ENCODE peak calls at places on chromosomes 12 and 14, in four cellular contexts. A, T, Z and R are unnamed samples.

GRCh38 chr14:89176090-89176757 is 240.8 kb downstream of the FOXN3 start:
- DNase-seq in T (no peak), Z (no peak), A (no peak), R (no peak)

GRCh38 chr12:128043317-128043716 is 223.7 kb upstream of the TMEM132C start:
- DNase-seq in A (no peak), T (no peak), Z (no peak), R (no peak)

GRCh38 chr14:100592972-100593371 is 5.8 kb upstream of the BEGAIN start:
- DNase-seq in T (no peak), Z (peak), A (no peak), R (no peak)

GRCh38 chr14:77031680-77032482 is 3.4 kb upstream of the IRF2BPL start:
- DNase-seq in Z (no peak), A (peak), T (no peak), R (no peak)

GRCh38 chr14:90536511-90537191 is 139.8 kb downstream of the CALM1 start:
- DNase-seq in Z (no peak), T (no peak), A (no peak), R (no peak)

GRCh38 chr12:116700066-116700465 is 37.8 kb downstream of the SPRING1 start:
- DNase-seq in A (no peak), Z (no peak), T (no peak), R (no peak)

GRCh38 chr12:74235342-74235741 is 302.3 kb upstream of the ATXN7L3B start:
- DNase-seq in T (no peak), A (no peak), Z (no peak), R (no peak)

GRCh38 chr12:82793882-82794281 is 107.2 kb downstream of the TMTC2 start:
- DNase-seq in A (no peak), Z (no peak), T (peak), R (no peak)

GRCh38 chr14:73747386-73748211 is 33.4 kb upstream of the PNMA1 start:
- DNase-seq in A (no peak), T (no peak), Z (peak), R (no peak)

GRCh38 chr14:100278702-100279101 is 27.5 kb downstream of the SLC25A29 start:
- DNase-seq in A (peak), T (no peak), Z (no peak), R (peak)

GRCh38 chr14:29217813-29218450 is 451.3 kb downstream of the FOXG1 start:
- DNase-seq in Z (no peak), A (peak), T (no peak), R (no peak)

GRCh38 chr14:92922883-92923743 is at the start of gene CHGA:
- DNase-seq in T (peak), A (peak), Z (peak), R (peak)

GRCh38 chr14:101072945-101073597 is 169.5 kb upstream of the RTL1 start:
- DNase-seq in A (peak), T (peak), Z (peak), R (peak)

GRCh38 chr14:88613552-88614010 is 50.7 kb downstream of the ZC3H14 start:
- DNase-seq in A (peak), T (no peak), Z (no peak), R (peak)

GRCh38 chr12:126492181-126492580 is 1426.9 kb downstream of the AACS start:
- DNase-seq in T (no peak), A (no peak), Z (no peak), R (no peak)

GRCh38 chr14:53953828-53954550 is 2.6 kb downstream of the BMP4 start:
- DNase-seq in T (peak), A (peak), Z (peak), R (peak)

GRCh38 chr12:104622942-104623341 is 166.2 kb downstream of the CHST11 start:
- DNase-seq in T (no peak), A (no peak), Z (no peak), R (no peak)

GRCh38 chr12:67355428-67356385 is 86.5 kb downstream of the CAND1 start:
- DNase-seq in Z (no peak), A (peak), T (peak), R (peak)

GRCh38 chr12:76113800-76114757 is 29.6 kb upstream of the NAP1L1 start:
- DNase-seq in Z (no peak), A (no peak), T (no peak), R (no peak)

GRCh38 chr12:93031028-93031427 is 101.9 kb upstream of the EEA1 start:
- DNase-seq in Z (no peak), A (no peak), T (no peak), R (no peak)

GRCh38 chr12:124179936-124180605 is 114.8 kb upstream of the RFLNA start:
- DNase-seq in A (no peak), Z (no peak), T (no peak), R (no peak)

GRCh38 chr12:56833780-56834179 is 70.7 kb downstream of the HSD17B6 start:
- DNase-seq in A (no peak), T (no peak), Z (no peak), R (no peak)

GRCh38 chr12:75623631-75624118 is 112.3 kb upstream of the KRR1 start:
- DNase-seq in A (peak), T (no peak), Z (no peak), R (peak)

GRCh38 chr12:124567035-124567672 is at the start of gene NCOR2:
- DNase-seq in A (no peak), T (peak), Z (peak), R (peak)

GRCh38 chr12:121578230-121579189 is 2.3 kb downstream of the KDM2B start:
- DNase-seq in T (peak), Z (peak), A (peak), R (no peak)

GRCh38 chr12:5503774-5504173 is 71.9 kb downstream of the NTF3 start:
- DNase-seq in A (no peak), T (no peak), Z (peak), R (no peak)

GRCh38 chr14:94320243-94320642 is 2.9 kb downstream of the SERPINA6 start:
- DNase-seq in A (no peak), T (no peak), Z (peak), R (peak)

GRCh38 chr12:96534339-96534738 is 45.0 kb downstream of the CFAP54 start:
- DNase-seq in T (peak), Z (no peak), A (peak), R (no peak)

GRCh38 chr12:60494249-60494648 is 898.4 kb downstream of the SLC16A7 start:
- DNase-seq in T (peak), A (peak), Z (no peak), R (peak)

GRCh38 chr12:93622485-93622884 is 50.0 kb downstream of the SOCS2 start:
- DNase-seq in T (no peak), Z (no peak), A (peak), R (peak)

GRCh38 chr12:94109154-94109553 is 39.2 kb upstream of the PLXNC1 start:
- DNase-seq in Z (no peak), A (peak), T (no peak), R (no peak)

GRCh38 chr14:68919129-68919927 is 59.8 kb downstream of the ACTN1 start:
- DNase-seq in A (no peak), T (no peak), Z (no peak), R (no peak)

GRCh38 chr12:31325524-31325875 is 450 bp downstream of the SINHCAF start:
- DNase-seq in A (peak), T (no peak), Z (peak), R (no peak)

GRCh38 chr14:21825147-21825743 is 151.6 kb upstream of the OR4E1 start:
- DNase-seq in T (peak), A (peak), Z (no peak), R (peak)

GRCh38 chr12:78101946-78102635 is 271.4 kb downstream of the NAV3 start:
- DNase-seq in Z (no peak), A (no peak), T (no peak), R (peak)

GRCh38 chr12:132392389-132393244 is 63.2 kb upstream of the GALNT9 start:
- DNase-seq in A (no peak), Z (no peak), T (no peak), R (no peak)

GRCh38 chr12:49827351-49828099 is 688 bp downstream of the NCKAP5L start:
- DNase-seq in T (peak), A (peak), Z (peak), R (peak)

GRCh38 chr12:118055144-118055557 is 5.8 kb downstream of the WSB2 start:
- DNase-seq in T (peak), Z (peak), A (peak), R (peak)
- TF ChIP-seq CTCF in T (peak), Z (peak), A (peak), R (peak)

GRCh38 chr12:34625116-34625515 is 602.8 kb downstream of the ALG10 start:
- DNase-seq in A (peak), Z (no peak), T (no peak), R (peak)
- TF ChIP-seq CTCF in A (peak), Z (no peak), T (no peak), R (peak)

DNA sequence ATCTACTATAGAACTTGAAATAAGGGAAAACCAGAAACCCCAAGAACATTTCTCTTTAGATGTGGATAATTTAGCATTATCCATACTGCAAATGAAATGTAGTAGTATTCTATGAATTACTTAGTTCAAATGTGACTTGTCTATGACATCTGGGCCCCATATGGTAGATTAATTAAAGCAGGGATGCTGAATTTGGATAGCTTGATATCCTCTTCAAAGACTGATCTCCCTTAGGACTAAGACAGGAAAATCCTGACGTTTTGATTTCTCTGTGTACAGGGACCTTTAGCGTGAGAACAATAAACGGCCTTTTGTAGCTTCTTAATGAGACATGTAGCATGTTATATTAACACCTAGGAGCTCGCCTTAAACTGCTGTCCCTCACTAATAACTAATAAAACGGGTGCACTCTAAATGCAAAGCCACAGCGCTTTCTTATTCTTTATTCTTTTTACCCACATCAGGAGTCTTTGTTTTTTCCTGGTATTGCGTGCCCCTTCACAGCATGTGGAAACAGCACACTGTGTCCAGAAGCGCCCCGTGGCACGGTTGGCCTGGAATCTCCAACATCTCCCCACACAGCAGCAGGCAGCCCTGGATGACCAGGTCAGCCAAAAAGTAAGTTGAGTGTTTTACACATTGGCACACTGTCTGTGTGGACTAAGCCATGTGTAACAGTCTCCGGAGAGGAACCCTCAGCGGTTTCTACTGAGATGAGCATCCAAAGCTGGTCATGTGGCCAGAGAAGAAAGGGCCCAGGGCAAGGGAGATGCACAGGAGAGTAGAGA is 93.1 kb downstream of the SRGAP1 start:
- DNase-seq in Z (no peak), A (no peak), T (no peak), R (no peak)
- TF ChIP-seq CTCF in Z (no peak), A (no peak), T (no peak), R (no peak)

DNA sequence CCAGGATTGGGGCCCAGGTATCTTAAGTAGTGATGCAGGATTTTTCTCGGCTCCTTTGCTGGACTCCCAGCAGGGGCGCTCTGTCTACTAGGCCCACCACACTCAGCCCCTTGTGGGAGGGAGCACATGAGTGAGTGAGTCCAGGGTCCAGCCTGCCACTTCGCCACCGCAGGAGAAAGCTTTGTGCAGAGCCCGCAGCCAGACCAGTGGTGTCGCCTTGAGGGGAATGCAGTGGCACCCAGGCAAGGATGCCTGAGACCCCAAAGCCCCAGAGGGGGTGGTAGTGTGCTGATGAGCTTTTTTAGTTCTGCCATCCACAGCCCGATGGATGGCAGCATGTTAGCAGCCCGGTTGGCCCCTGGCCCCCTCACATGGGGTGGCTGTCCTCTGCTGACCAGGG is 5.4 kb upstream of the MRPS35 start:
- DNase-seq in Z (no peak), A (no peak), T (peak), R (no peak)
- TF ChIP-seq CTCF in Z (no peak), A (no peak), T (peak), R (no peak)

GRCh38 chr12:40105265-40105514 is 691 bp downstream of the SLC2A13 start:
- DNase-seq in A (peak), T (no peak), Z (no peak), R (no peak)

GRCh38 chr12:40106655-40107054 is 774 bp upstream of the SLC2A13 start:
- DNase-seq in Z (no peak), T (no peak), A (no peak), R (peak)

GRCh38 chr12:40104461-40105264 is 1.2 kb downstream of the SLC2A13 start:
- DNase-seq in A (no peak), Z (no peak), T (peak), R (peak)

GRCh38 chr12:40106202-40106533 is 287 bp upstream of the SLC2A13 start:
- DNase-seq in T (no peak), Z (no peak), A (no peak), R (no peak)

DNA sequence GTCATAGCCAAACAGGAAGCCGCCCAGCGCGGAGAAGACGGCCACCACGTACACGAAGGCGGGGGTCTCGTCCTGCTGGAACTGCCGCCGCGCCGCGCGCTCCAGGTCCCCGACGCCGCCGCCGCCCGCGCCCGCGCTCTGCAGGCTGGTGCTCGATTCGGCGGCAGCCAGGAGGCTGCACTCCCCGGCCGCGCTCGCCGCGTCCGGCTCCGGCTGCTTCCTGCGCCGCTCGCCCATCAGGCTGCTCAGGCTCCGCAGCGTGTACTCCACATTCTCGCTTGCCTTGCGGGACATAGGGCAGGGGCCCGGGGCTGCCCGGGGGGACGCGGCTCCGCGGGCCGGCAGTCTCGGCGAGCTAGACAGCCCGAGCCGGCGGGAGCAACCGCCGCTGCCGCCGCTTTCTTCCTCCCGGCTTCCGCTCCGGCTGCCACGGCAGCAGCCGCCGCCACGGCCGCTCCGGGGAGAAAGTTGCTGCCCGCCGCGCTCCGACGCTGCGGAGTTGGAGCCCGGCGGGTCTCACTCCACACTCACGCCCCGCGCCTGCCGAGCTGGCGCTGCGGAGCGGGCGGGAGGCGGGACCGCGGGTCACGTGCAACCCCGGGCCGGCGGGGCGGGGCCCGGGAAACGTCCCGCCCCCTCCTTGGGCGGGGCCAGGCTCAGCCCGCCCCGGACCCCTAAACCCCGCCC is at the start of gene SLC2A13:
- DNase-seq in T (peak), A (peak), Z (peak), R (peak)
- TF ChIP-seq CTCF in T (no peak), A (no peak), Z (no peak), R (no peak)

GRCh38 chr12:48197549-48197966 is 5.5 kb downstream of the OR10AD1 start:
- DNase-seq in A (peak), Z (no peak), T (peak), R (no peak)

GRCh38 chr12:48198619-48198973 is 4.5 kb downstream of the OR10AD1 start:
- DNase-seq in T (no peak), A (no peak), Z (peak), R (no peak)

GRCh38 chr12:48198985-48199384 is 4.1 kb downstream of the OR10AD1 start:
- DNase-seq in T (no peak), A (no peak), Z (no peak), R (no peak)

GRCh38 chr12:48199784-48200198 is 3.3 kb downstream of the OR10AD1 start:
- DNase-seq in Z (no peak), T (no peak), A (no peak), R (no peak)

GRCh38 chr12:48197967-48198618 is 5.0 kb downstream of the OR10AD1 start:
- DNase-seq in A (peak), T (peak), Z (peak), R (no peak)
- TF ChIP-seq CTCF in A (peak), T (no peak), Z (peak), R (peak)